ENCODE peak calls at places on chromosomes 16 and 17, in five cellular contexts. M, A, T, J and D are unnamed samples.

GRCh38 chr17:47870042-47870441 is 19.1 kb upstream of the SP6 start:
- DNase-seq in J (no peak), T (no peak), A (no peak), M (no peak), D (no peak)

GRCh38 chr16:48105976-48106375 is 49.8 kb downstream of the ABCC12 start:
- DNase-seq in A (no peak), J (no peak), T (no peak), M (no peak), D (no peak)

GRCh38 chr16:20971420-20971819 is 70.8 kb downstream of the LYRM1 start:
- DNase-seq in T (no peak), J (no peak), M (no peak), A (no peak), D (no peak)

GRCh38 chr17:40447148-40447644 is 3.9 kb downstream of the IGFBP4 start:
- DNase-seq in J (no peak), T (no peak), M (peak), A (no peak), D (no peak)

GRCh38 chr17:51258756-51259573 is 884 bp downstream of the MBTD1 start:
- DNase-seq in M (peak), J (no peak), T (no peak), A (peak), D (no peak)

GRCh38 chr17:16872836-16873653 is 98.9 kb downstream of the TNFRSF13B start:
- DNase-seq in T (no peak), J (peak), M (no peak), A (peak), D (no peak)

GRCh38 chr17:32894245-32894644 is 17.3 kb upstream of the MYO1D start:
- DNase-seq in T (no peak), J (no peak), A (no peak), M (no peak), D (no peak)

GRCh38 chr17:73595931-73596330 is 48.3 kb downstream of the SDK2 start:
- DNase-seq in M (no peak), J (no peak), A (no peak), T (no peak), D (no peak)

GRCh38 chr17:41535764-41536481 is 7.8 kb upstream of the KRT19 start:
- DNase-seq in M (no peak), J (no peak), A (no peak), T (peak), D (peak)

GRCh38 chr17:2406903-2407790 is 6.3 kb upstream of the MNT start:
- DNase-seq in A (peak), J (no peak), M (peak), T (peak), D (peak)

GRCh38 chr17:29949708-29950107 is 8.3 kb downstream of the EFCAB5 start:
- DNase-seq in A (no peak), J (no peak), M (no peak), T (no peak), D (no peak)

GRCh38 chr17:81939881-81940385 is 2.8 kb upstream of the PYCR1 start:
- DNase-seq in M (peak), T (no peak), A (peak), J (no peak), D (peak)

GRCh38 chr17:83067718-83068261 is 11.6 kb upstream of the METRNL start:
- DNase-seq in T (peak), M (peak), A (no peak), J (no peak), D (no peak)

GRCh38 chr16:81997738-81998137 is 13.5 kb downstream of the SDR42E1 start:
- DNase-seq in M (no peak), J (no peak), A (no peak), T (no peak), D (no peak)

GRCh38 chr17:65797809-65798208 is 236.4 kb upstream of the AXIN2 start:
- DNase-seq in J (no peak), M (no peak), T (no peak), A (no peak), D (no peak)

GRCh38 chr16:55494994-55495421 is 13.9 kb upstream of the LPCAT2 start:
- DNase-seq in M (no peak), A (no peak), J (no peak), T (no peak), D (no peak)

GRCh38 chr17:79991140-79991923 is 44.3 kb downstream of the TBC1D16 start:
- DNase-seq in A (peak), J (peak), M (peak), T (peak), D (no peak)

GRCh38 chr16:80743273-80743672 is 61.1 kb downstream of the CDYL2 start:
- DNase-seq in T (no peak), M (no peak), J (no peak), A (no peak), D (no peak)

GRCh38 chr17:77320046-77320445 is 179.3 kb downstream of the SEC14L1 start:
- DNase-seq in T (no peak), A (no peak), J (no peak), M (peak), D (peak)

GRCh38 chr16:68960910-68961309 is 117.6 kb downstream of the TANGO6 start:
- DNase-seq in T (no peak), M (no peak), A (no peak), J (no peak), D (no peak)

GRCh38 chr16:68951991-68952877 is 108.9 kb downstream of the TANGO6 start:
- DNase-seq in T (no peak), J (no peak), M (no peak), A (no peak), D (no peak)

GRCh38 chr16:68954871-68955635 is 111.7 kb downstream of the TANGO6 start:
- DNase-seq in M (no peak), T (no peak), A (no peak), J (no peak), D (no peak)
- TF ChIP-seq CTCF in M (no peak), T (no peak), A (no peak), J (no peak), D (no peak)

GRCh38 chr16:76879420-76879819 is 311.6 kb upstream of the MON1B start:
- DNase-seq in A (no peak), T (no peak), M (no peak), J (no peak), D (no peak)

GRCh38 chr16:76885776-76886175 is 305.2 kb upstream of the MON1B start:
- DNase-seq in T (no peak), A (no peak), M (no peak), J (no peak), D (no peak)

DNA sequence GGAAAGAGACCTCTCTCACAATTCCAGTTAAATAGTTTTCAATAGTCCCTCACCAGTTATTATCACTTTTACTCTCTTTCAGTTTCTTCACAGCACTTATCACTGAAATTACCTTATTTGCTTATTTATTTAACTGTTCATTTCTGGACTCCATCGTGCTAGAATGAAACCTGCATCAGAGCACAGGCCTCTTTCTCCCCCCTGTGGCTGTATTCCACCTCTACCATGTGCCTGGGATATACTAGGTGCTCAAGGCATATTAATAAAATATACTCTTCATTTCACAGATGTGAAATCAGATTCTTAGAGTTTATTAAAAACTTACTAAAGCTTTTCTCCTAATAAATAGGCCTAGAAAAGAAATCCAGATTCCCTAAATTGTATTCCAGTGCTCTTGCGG is 308.9 kb upstream of the MON1B start:
- DNase-seq in T (no peak), M (no peak), J (no peak), A (no peak), D (no peak)
- TF ChIP-seq CTCF in T (no peak), M (no peak), J (no peak), A (no peak), D (no peak)

DNA sequence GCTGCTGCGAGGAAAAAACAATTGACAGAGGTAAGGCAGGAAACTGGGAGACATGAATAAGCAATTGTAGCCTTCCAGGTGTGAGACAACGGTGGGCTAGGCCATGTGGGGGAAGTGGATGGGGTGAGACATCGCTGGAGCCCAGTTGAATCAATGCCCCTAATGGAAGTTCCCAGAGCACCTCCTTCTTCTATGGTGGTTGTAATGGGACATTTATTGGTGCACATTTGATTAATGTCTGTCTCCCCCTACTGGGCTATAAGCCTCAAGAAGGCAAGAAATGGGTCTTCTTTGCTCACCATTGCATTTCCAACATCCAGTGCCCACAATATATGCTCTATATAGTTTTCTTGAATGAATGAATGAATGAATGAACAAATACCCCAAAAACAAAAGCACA is 22.7 kb upstream of the CD300E start:
- DNase-seq in J (peak), M (no peak), T (no peak), A (no peak), D (no peak)
- TF ChIP-seq CTCF in J (peak), M (no peak), T (no peak), A (no peak), D (peak)

GRCh38 chr16:35908942-35909341 is 2449.5 kb downstream of the TP53TG3F start:
- DNase-seq in J (no peak), M (no peak), T (no peak), A (no peak), D (no peak)
- TF ChIP-seq CTCF in J (no peak), M (no peak), T (no peak), A (no peak), D (no peak)